ENCODE peak calls at places on chromosomes 4 and X, in four cellular contexts. One of them, this sample, is unnamed.

GRCh38 chr4:48557478-48557877 is 67.4 kb downstream of the ZAR1 start:
- DNase-seq in A549: peak; percentile 28
- DNase-seq in IMR-90: no peak
- DNase-seq in HepG2: no peak
- DNase-seq in this sample: peak; percentile 44

GRCh38 chrX:49171752-49172279 is at the start of gene PLP2:
- DNase-seq in A549: peak; percentile 66
- DNase-seq in IMR-90: peak; percentile 40
- DNase-seq in HepG2: no peak
- DNase-seq in this sample: peak; percentile 51

GRCh38 chr4:138938371-138938699 is 77.2 kb upstream of the NOCT start:
- DNase-seq in A549: peak; percentile 56
- DNase-seq in IMR-90: peak; percentile 65
- DNase-seq in HepG2: peak; percentile 27
- DNase-seq in this sample: peak; percentile 31

GRCh38 chr4:94126669-94127068 is 81.0 kb upstream of the SMARCAD1 start:
- DNase-seq in A549: peak; percentile 7
- DNase-seq in IMR-90: no peak
- DNase-seq in HepG2: peak; percentile 3
- DNase-seq in this sample: no peak

GRCh38 chr4:177309525-177310371 is at the start of gene NEIL3:
- DNase-seq in A549: peak; percentile 91
- DNase-seq in IMR-90: peak; percentile 79
- DNase-seq in HepG2: peak; percentile 79
- DNase-seq in this sample: peak; percentile 96

GRCh38 chr4:76434901-76435688 is at the start of gene SHROOM3:
- DNase-seq in A549: no peak
- DNase-seq in IMR-90: no peak
- DNase-seq in HepG2: no peak
- DNase-seq in this sample: no peak

GRCh38 chrX:132270699-132271098 is 51.5 kb upstream of the RAP2C start:
- DNase-seq in A549: no peak
- DNase-seq in IMR-90: peak; percentile 81
- DNase-seq in HepG2: no peak
- DNase-seq in this sample: no peak

GRCh38 chrX:57137481-57137880 is 284 bp upstream of the SPIN2A start:
- DNase-seq in A549: no peak
- DNase-seq in IMR-90: no peak
- DNase-seq in HepG2: no peak
- DNase-seq in this sample: no peak

GRCh38 chr4:166077782-166078181 is 204.7 kb downstream of the TLL1 start:
- DNase-seq in A549: no peak
- DNase-seq in IMR-90: no peak
- DNase-seq in HepG2: no peak
- DNase-seq in this sample: no peak

GRCh38 chrX:18032486-18033221 is 171.6 kb upstream of the RAI2 start:
- DNase-seq in A549: no peak
- DNase-seq in IMR-90: no peak
- DNase-seq in HepG2: no peak
- DNase-seq in this sample: no peak

GRCh38 chr4:14719053-14719452 is 283.2 kb upstream of the CPEB2 start:
- DNase-seq in A549: peak; percentile 34
- DNase-seq in IMR-90: peak; percentile 7
- DNase-seq in HepG2: no peak
- DNase-seq in this sample: no peak

GRCh38 chrX:106921637-106922036 is 1.4 kb downstream of the CLDN2 start:
- DNase-seq in A549: no peak
- DNase-seq in IMR-90: no peak
- DNase-seq in HepG2: no peak
- DNase-seq in this sample: no peak

DNA sequence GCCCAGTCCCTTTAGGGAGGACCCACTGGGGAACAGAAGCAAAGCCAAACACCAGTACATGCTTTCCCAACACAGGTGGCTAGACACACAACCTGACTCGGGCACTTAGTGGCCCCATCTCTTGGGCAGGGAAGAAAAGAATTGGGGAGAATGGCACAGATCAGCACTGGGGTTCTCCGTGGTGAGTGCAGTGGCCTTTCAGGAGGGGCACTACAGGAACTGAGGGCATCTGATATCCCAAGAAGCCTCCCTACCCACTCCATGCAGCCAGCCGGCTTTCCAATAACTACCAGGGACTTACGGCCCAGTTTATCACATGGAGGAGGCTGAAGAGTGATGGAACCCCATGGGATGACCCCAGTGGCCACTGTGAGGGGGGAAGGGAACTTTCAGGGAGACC is 23.0 kb downstream of the RGN start:
- DNase-seq in A549: no peak
- DNase-seq in IMR-90: no peak
- DNase-seq in HepG2: no peak
- DNase-seq in this sample: no peak
- TF ChIP-seq MAZ in A549: no peak
- TF ChIP-seq MAZ in IMR-90: no peak
- TF ChIP-seq MAZ in HepG2: no peak
- TF ChIP-seq MAZ in this sample: no peak

DNA sequence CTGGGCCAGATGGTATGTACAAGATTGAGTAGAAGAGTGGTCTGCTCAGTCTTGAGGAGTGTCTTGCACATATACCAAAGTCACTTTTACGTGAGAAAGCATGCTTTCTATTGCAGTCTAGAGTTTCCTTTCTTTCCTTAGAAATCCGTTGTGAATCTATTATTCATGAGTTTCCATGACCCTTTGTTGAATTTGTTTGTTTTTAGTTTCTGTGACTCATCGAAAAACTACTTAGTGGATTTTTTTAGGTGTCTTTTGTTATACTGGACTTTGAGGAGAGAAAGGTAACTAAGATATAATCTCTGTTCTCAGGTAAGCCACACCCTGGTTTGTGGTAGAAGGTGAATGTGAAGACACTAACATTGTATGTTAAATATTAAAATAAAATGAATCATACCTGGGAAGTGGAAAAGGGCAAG is 23.0 kb downstream of the GALNT7 start:
- DNase-seq in A549: peak; percentile 18
- DNase-seq in IMR-90: peak; percentile 52
- DNase-seq in HepG2: no peak
- DNase-seq in this sample: no peak
- TF ChIP-seq MAZ in A549: no peak
- TF ChIP-seq MAZ in IMR-90: no peak
- TF ChIP-seq MAZ in HepG2: no peak
- TF ChIP-seq MAZ in this sample: no peak

GRCh38 chr4:46258436-46258835 is 131.5 kb downstream of the GABRA2 start:
- DNase-seq in A549: no peak
- DNase-seq in IMR-90: no peak
- DNase-seq in HepG2: no peak
- DNase-seq in this sample: no peak

GRCh38 chr4:46249106-46249505 is 125.3 kb upstream of the GABRG1 start:
- DNase-seq in A549: no peak
- DNase-seq in IMR-90: no peak
- DNase-seq in HepG2: no peak
- DNase-seq in this sample: no peak

GRCh38 chr4:46250997-46251396 is 127.1 kb upstream of the GABRG1 start:
- DNase-seq in A549: no peak
- DNase-seq in IMR-90: no peak
- DNase-seq in HepG2: no peak
- DNase-seq in this sample: no peak

DNA sequence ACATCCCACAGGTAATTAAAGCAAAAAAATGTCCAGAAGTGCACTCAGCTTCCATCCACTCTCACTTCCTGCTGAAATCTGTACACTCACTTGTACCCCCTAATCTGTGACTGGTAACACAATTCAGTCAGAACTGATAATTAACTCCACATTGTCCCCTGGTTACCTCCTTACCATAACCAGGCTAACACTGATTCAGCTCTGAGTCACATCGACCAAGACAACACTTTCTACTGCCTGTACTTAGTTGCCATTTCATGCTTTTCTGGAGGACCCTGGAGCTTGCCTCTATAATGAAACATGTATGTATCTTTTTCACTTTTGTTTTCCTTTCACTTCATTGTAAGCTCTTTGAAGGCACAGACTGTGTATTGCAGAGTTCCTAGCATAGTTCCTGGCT is 130.9 kb upstream of the GABRG1 start:
- DNase-seq in A549: no peak
- DNase-seq in IMR-90: peak; percentile 38
- DNase-seq in HepG2: no peak
- DNase-seq in this sample: no peak
- TF ChIP-seq MAZ in A549: no peak
- TF ChIP-seq MAZ in IMR-90: no peak
- TF ChIP-seq MAZ in HepG2: no peak
- TF ChIP-seq MAZ in this sample: no peak

GRCh38 chrX:122878269-122878668 is 305.8 kb upstream of the GRIA3 start:
- DNase-seq in A549: no peak
- DNase-seq in IMR-90: no peak
- DNase-seq in HepG2: no peak
- DNase-seq in this sample: no peak
- TF ChIP-seq MAZ in A549: no peak
- TF ChIP-seq MAZ in IMR-90: no peak
- TF ChIP-seq MAZ in HepG2: no peak
- TF ChIP-seq MAZ in this sample: no peak

DNA sequence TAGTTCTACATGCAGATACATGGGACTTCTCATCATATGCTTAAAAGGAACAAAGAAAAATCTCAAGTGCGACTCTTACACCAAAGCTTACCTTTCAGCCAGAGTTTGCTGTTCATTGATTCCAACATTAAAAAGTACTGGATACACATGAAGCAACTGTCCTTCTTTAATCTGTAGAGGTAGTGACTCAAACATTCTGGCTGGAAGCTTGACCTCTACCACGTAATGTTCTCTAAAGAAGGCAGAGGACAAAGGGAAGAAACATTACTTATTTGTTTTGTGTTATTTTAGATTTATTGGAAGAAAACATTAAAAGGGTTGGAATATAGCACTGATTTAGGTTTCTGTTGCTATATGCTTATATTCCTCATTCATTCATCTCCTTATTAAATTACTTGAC is 476.1 kb downstream of the IL15 start:
- DNase-seq in A549: no peak
- DNase-seq in IMR-90: peak; percentile 26
- DNase-seq in HepG2: no peak
- DNase-seq in this sample: no peak
- TF ChIP-seq MAZ in A549: no peak
- TF ChIP-seq MAZ in IMR-90: no peak
- TF ChIP-seq MAZ in HepG2: no peak
- TF ChIP-seq MAZ in this sample: no peak

DNA sequence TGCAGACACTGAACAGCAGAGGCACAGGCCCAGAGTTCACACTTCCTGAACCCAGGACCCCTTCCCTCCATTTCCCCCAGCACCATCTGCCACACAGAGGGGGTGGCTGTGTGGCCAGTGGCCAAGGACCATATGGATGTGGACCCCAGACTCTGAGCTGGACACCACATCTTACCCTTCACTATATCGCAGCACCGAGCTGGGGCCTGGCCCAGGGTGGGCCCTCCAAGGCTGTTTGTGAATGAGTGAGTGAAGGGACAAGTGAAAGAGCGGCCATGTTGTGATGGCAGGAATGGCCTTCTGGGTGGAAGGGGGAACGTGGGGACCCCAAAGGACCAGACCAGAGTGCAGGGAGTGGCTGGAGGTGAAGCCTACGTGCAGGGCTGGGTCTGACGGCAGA is 248.6 kb downstream of the AFAP1 start:
- DNase-seq in A549: no peak
- DNase-seq in IMR-90: no peak
- DNase-seq in HepG2: no peak
- DNase-seq in this sample: no peak
- TF ChIP-seq MAZ in A549: no peak
- TF ChIP-seq MAZ in IMR-90: no peak
- TF ChIP-seq MAZ in HepG2: no peak
- TF ChIP-seq MAZ in this sample: no peak